ENCODE peak calls at places on chromosomes 11 and 22, in four cellular contexts. D, T, P and J are unnamed samples.

GRCh38 chr22:41308054-41308453 is 6.7 kb downstream of the ZC3H7B start:
- DNase-seq in D (no peak), T (no peak), P (peak; percentile 8), J (no peak)

GRCh38 chr11:122743949-122744876 is 88.7 kb downstream of the UBASH3B start:
- DNase-seq in D (peak; percentile 37), T (no peak), P (no peak), J (no peak)

GRCh38 chr11:96342131-96342970 is 644 bp downstream of the MAML2 start:
- DNase-seq in D (no peak), T (no peak), P (no peak), J (no peak)

GRCh38 chr11:104380358-104380757 is 216.4 kb upstream of the PDGFD start:
- DNase-seq in D (no peak), T (no peak), P (no peak), J (no peak)

GRCh38 chr11:131025421-131026126 is 109.3 kb upstream of the SNX19 start:
- DNase-seq in D (no peak), T (no peak), P (no peak), J (no peak)

GRCh38 chr11:46064221-46064620 is 57.0 kb downstream of the PHF21A start:
- DNase-seq in D (no peak), T (no peak), P (no peak), J (no peak)

GRCh38 chr22:45308624-45309421 is 911 bp upstream of the FAM118A start:
- DNase-seq in D (no peak), T (peak; percentile 47), P (no peak), J (no peak)

GRCh38 chr11:18243783-18244362 is 4.6 kb downstream of the SAA2 start:
- DNase-seq in D (peak; percentile 42), T (no peak), P (peak; percentile 34), J (peak; percentile 45)

GRCh38 chr11:43810929-43811596 is 69.6 kb upstream of the ALKBH3 start:
- DNase-seq in D (no peak), T (no peak), P (no peak), J (no peak)

GRCh38 chr11:111520565-111520964 is 6.0 kb downstream of the HOATZ start:
- DNase-seq in D (no peak), T (no peak), P (no peak), J (no peak)

GRCh38 chr11:121539000-121539399 is 86.2 kb upstream of the SORL1-AS1 start:
- DNase-seq in D (no peak), T (no peak), P (no peak), J (no peak)

GRCh38 chr11:17699157-17700114 is 19.9 kb upstream of the MYOD1 start:
- DNase-seq in D (no peak), T (no peak), P (no peak), J (no peak)

GRCh38 chr11:130071211-130071712 is 1.6 kb downstream of the APLP2 start:
- DNase-seq in D (no peak), T (no peak), P (no peak), J (no peak)

GRCh38 chr22:50640857-50641647 is 13.1 kb upstream of the ARSA start:
- DNase-seq in D (no peak), T (no peak), P (no peak), J (no peak)

GRCh38 chr11:122634507-122634906 is 21.0 kb upstream of the UBASH3B start:
- DNase-seq in D (no peak), T (no peak), P (peak; percentile 52), J (no peak)

GRCh38 chr11:16770016-16770415 is 31.6 kb downstream of the C11orf58 start:
- DNase-seq in D (no peak), T (no peak), P (no peak), J (no peak)

GRCh38 chr11:15525582-15525981 is 410.9 kb downstream of the INSC start:
- DNase-seq in D (no peak), T (no peak), P (no peak), J (no peak)

GRCh38 chr11:86737752-86738151 is 62.6 kb upstream of the PRSS23 start:
- DNase-seq in D (no peak), T (no peak), P (no peak), J (no peak)

GRCh38 chr11:12673924-12674570 is at the start of gene TEAD1:
- DNase-seq in D (peak; percentile 89), T (peak; percentile 100), P (peak; percentile 93), J (peak; percentile 93)

GRCh38 chr22:46693634-46694422 is 44.2 kb downstream of the CERK start:
- DNase-seq in D (no peak), T (no peak), P (no peak), J (no peak)

GRCh38 chr11:71309181-71309580 is 56.8 kb upstream of the SHANK2 start:
- DNase-seq in D (no peak), T (no peak), P (no peak), J (no peak)

GRCh38 chr11:15536438-15536837 is 421.7 kb downstream of the INSC start:
- DNase-seq in D (no peak), T (no peak), P (no peak), J (no peak)

GRCh38 chr11:134504146-134504905 is 92.3 kb upstream of the B3GAT1 start:
- DNase-seq in D (no peak), T (no peak), P (no peak), J (no peak)

GRCh38 chr11:92628401-92629292 is 340.8 kb upstream of the MTNR1B start:
- DNase-seq in D (no peak), T (no peak), P (no peak), J (no peak)

GRCh38 chr11:73334244-73335203 is 26.4 kb downstream of the ARHGEF17 start:
- DNase-seq in D (peak; percentile 89), T (peak; percentile 88), P (peak; percentile 14), J (no peak)

GRCh38 chr11:118627566-118627965 is 20.2 kb downstream of the PHLDB1 start:
- DNase-seq in D (no peak), T (no peak), P (no peak), J (no peak)

GRCh38 chr22:27682438-27682837 is 119.1 kb downstream of the MN1 start:
- DNase-seq in D (no peak), T (no peak), P (no peak), J (no peak)

GRCh38 chr11:125376117-125376516 is 119.9 kb downstream of the FEZ1 start:
- DNase-seq in D (peak; percentile 68), T (peak; percentile 70), P (no peak), J (no peak)

GRCh38 chr22:27311666-27312566 is 489.6 kb downstream of the MN1 start:
- DNase-seq in D (no peak), T (no peak), P (no peak), J (no peak)

GRCh38 chr22:22156716-22157499 is 87.7 kb upstream of the VPREB1 start:
- DNase-seq in D (peak; percentile 38), T (no peak), P (peak; percentile 47), J (peak; percentile 33)

GRCh38 chr11:135008001-135008405 is 596.0 kb upstream of the B3GAT1 start:
- DNase-seq in D (no peak), T (no peak), P (no peak), J (no peak)

GRCh38 chr11:134656861-134657540 is 245.0 kb upstream of the B3GAT1 start:
- DNase-seq in D (no peak), T (no peak), P (peak; percentile 55), J (no peak)

GRCh38 chr22:23801886-23802377 is 15.2 kb downstream of the SMARCB1 start:
- DNase-seq in D (no peak), T (no peak), P (no peak), J (no peak)

GRCh38 chr22:23803001-23803819 is 16.4 kb downstream of the SMARCB1 start:
- DNase-seq in D (no peak), T (no peak), P (no peak), J (no peak)

GRCh38 chr22:23806837-23807236 is 20.1 kb downstream of the SMARCB1 start:
- DNase-seq in D (no peak), T (no peak), P (no peak), J (no peak)

GRCh38 chr22:23801238-23801821 is 14.6 kb downstream of the SMARCB1 start:
- DNase-seq in D (no peak), T (no peak), P (no peak), J (no peak)

GRCh38 chr22:23804781-23805291 is 18.1 kb downstream of the SMARCB1 start:
- DNase-seq in D (no peak), T (peak; percentile 55), P (no peak), J (no peak)
- H3K27ac ChIP-seq in D (no peak overlapping the region), T (no peak overlapping the region), P (no peak overlapping the region), J (no peak overlapping the region)

DNA sequence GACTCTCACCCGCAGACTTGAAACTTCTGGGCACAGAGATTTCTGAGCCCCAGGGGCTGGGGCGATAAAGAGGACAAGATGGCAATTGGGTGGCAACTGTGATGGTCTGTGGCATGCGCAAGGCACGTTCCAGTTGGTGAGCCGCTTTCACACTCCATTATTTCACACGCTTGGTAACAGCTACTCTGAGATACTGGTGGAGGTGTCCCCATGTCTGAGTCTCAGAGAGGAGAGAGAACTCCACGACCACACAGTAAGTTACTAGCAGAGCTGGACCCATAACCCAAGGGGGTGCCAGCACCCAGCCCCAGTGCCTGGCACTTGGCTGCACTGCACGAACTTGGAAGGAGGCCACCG is 6.0 kb upstream of the KCNJ4 start:
- DNase-seq in D (no peak), T (no peak), P (no peak), J (no peak)
- H3K4me3 ChIP-seq in D (peak overlapping the region; percentile 22), T (no peak overlapping the region), P (no peak overlapping the region), J (no peak overlapping the region)

GRCh38 chr11:3841426-3842304 is 906 bp upstream of the RHOG start:
- DNase-seq in D (peak; percentile 76), T (peak; percentile 90), P (peak; percentile 87), J (peak; percentile 38)
- H3K27ac ChIP-seq in D (peak overlapping the region; percentile 94), T (peak overlapping the region; percentile 92), P (peak overlapping the region; percentile 73), J (peak overlapping the region; percentile 89)

GRCh38 chr11:78419327-78419726 is 1.7 kb upstream of the GAB2 start:
- DNase-seq in D (peak; percentile 88), T (peak; percentile 59), P (peak; percentile 76), J (peak; percentile 96)
- H3K4me3 ChIP-seq in D (peak overlapping the region; percentile 99), T (no peak overlapping the region), P (no peak overlapping the region), J (peak overlapping the region; percentile 0)

GRCh38 chr11:1887451-1888346 is 4.0 kb downstream of the PRR33 start:
- DNase-seq in D (no peak), T (no peak), P (no peak), J (no peak)
- H3K27ac ChIP-seq in D (no peak overlapping the region), T (no peak overlapping the region), P (no peak overlapping the region), J (no peak overlapping the region)

GRCh38 chr22:19693581-19693980 is 20.7 kb upstream of the SEPTIN5 start:
- DNase-seq in D (no peak), T (no peak), P (no peak), J (no peak)

GRCh38 chr22:19691721-19692341 is 22.5 kb upstream of the SEPTIN5 start:
- DNase-seq in D (no peak), T (no peak), P (peak; percentile 83), J (peak; percentile 26)

GRCh38 chr22:19688301-19689290 is 25.7 kb upstream of the SEPTIN5 start:
- DNase-seq in D (no peak), T (no peak), P (no peak), J (no peak)

GRCh38 chr22:19689408-19689807 is 24.9 kb upstream of the SEPTIN5 start:
- DNase-seq in D (no peak), T (no peak), P (no peak), J (no peak)

GRCh38 chr22:19691007-19691720 is 23.1 kb upstream of the SEPTIN5 start:
- DNase-seq in D (no peak), T (no peak), P (no peak), J (no peak)
- H3K4me3 ChIP-seq in D (peak overlapping the region; percentile 24), T (no peak overlapping the region), P (no peak overlapping the region), J (peak overlapping the region; percentile 45)

DNA sequence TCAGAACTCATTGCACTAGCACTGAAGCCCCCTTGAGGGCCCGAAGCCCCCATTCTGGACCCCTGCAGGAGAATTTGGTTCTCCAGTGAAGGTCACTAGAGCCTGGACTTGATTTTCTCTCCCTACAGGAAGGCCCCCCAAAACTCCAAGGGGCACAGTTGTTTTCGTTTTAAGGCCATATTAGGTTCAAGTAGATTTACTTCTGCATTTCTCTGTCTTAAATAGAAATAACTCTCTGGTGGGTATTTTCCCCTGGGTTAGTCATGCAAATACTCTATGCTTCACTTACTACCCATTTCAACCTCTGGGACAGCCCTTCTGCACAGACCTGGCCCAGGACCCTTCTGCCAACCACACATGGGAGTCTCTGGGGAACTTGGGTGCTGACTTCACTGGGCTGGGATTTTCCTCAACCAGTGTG is 41.6 kb downstream of the WEE1 start:
- DNase-seq in D (no peak), T (no peak), P (peak; percentile 24), J (no peak)
- H3K27ac ChIP-seq in D (peak overlapping the region; percentile 88), T (peak overlapping the region; percentile 16), P (no peak overlapping the region), J (no peak overlapping the region)